ENCODE peak calls at places on chromosomes 3 and 15, in ten cellular contexts. R is iris pigment epithelial cell; W is NCI-H69; Z is GM10248; O is naive thymus-derived CD4-positive, alpha-beta T cell; M is heart left ventricle; H is activated CD8-positive, alpha-beta memory T cell treated with anti-CD3 and anti-CD28 coated beads for 4 hours; I is lung microvascular endothelial cell; Y is A549; A is stimulated activated naive CD8-positive, alpha-beta T cell treated with anti-CD3 and anti-CD28 coated beads, Interleukin-15, amount 100 ng/mL, for 72 hours. F is an unnamed sample.

GRCh38 chr3:160226026-160226739 is 961 bp downstream of the C3orf80 start:
- DNase-seq in Z (peak; percentile 40), I (no peak), Y (peak; percentile 12), O (no peak), H (no peak), R (no peak), W (peak; percentile 65), M (no peak), A (peak; percentile 5), F (peak; percentile 32)

GRCh38 chr15:65087873-65088642 is 11.5 kb downstream of the KBTBD13 start:
- DNase-seq in Z (no peak), R (no peak), A (no peak), I (no peak), Y (no peak), O (no peak), H (no peak), M (peak; percentile 89), W (no peak), F (no peak)

GRCh38 chr3:153284282-153284938 is 122.4 kb downstream of the RAP2B start:
- DNase-seq in A (peak; percentile 32), I (peak; percentile 89), M (peak; percentile 48), R (peak; percentile 95), W (peak; percentile 55), Z (peak; percentile 18), O (peak; percentile 20), Y (peak; percentile 86), H (no peak), F (no peak)

GRCh38 chr3:5606884-5607472 is 419.5 kb downstream of the EDEM1 start:
- DNase-seq in Y (no peak), M (no peak), R (no peak), I (no peak), H (no peak), Z (no peak), O (no peak), W (no peak), A (no peak), F (no peak)

GRCh38 chr15:57327985-57328471 is 48.3 kb upstream of the CGNL1 start:
- DNase-seq in M (no peak), I (no peak), Y (no peak), A (no peak), O (no peak), W (no peak), Z (no peak), H (no peak), R (peak; percentile 97), F (no peak)

GRCh38 chr15:56794923-56795329 is 61.6 kb upstream of the ZNF280D start:
- DNase-seq in M (no peak), Z (no peak), I (no peak), H (no peak), A (no peak), W (no peak), R (no peak), Y (no peak), O (no peak), F (no peak)

GRCh38 chr15:52559583-52559982 is 9.2 kb downstream of the ARPP19 start:
- DNase-seq in Y (no peak), H (no peak), Z (no peak), I (no peak), R (peak; percentile 66), O (no peak), W (no peak), A (no peak), M (no peak), F (no peak)

GRCh38 chr3:35648347-35648746 is 9.0 kb downstream of the ARPP21 start:
- DNase-seq in I (no peak), H (no peak), R (peak; percentile 15), M (no peak), Z (no peak), Y (peak; percentile 10), W (no peak), O (no peak), A (no peak), F (no peak)

GRCh38 chr3:11074441-11074840 is 79.9 kb upstream of the HRH1 start:
- DNase-seq in O (no peak), A (no peak), I (no peak), Y (no peak), M (no peak), R (no peak), H (no peak), W (no peak), Z (no peak), F (no peak)

GRCh38 chr3:13419356-13420050 is 619 bp downstream of the NUP210 start:
- DNase-seq in I (peak; percentile 42), Z (peak; percentile 69), A (no peak), W (peak; percentile 48), M (peak; percentile 45), R (peak; percentile 4), Y (peak; percentile 48), O (peak; percentile 59), H (no peak), F (peak; percentile 83)

GRCh38 chr3:111949712-111950111 is 29.1 kb upstream of the ABHD10 start:
- DNase-seq in I (no peak), M (no peak), A (no peak), R (no peak), Y (no peak), W (no peak), H (no peak), O (no peak), Z (no peak), F (no peak)

GRCh38 chr3:148101061-148101460 is 596.6 kb upstream of the AGTR1 start:
- DNase-seq in I (no peak), O (no peak), H (no peak), Y (no peak), Z (no peak), R (peak; percentile 34), W (no peak), A (no peak), M (no peak), F (no peak)

GRCh38 chr3:111159391-111159790 is 87.8 kb downstream of the NECTIN3 start:
- DNase-seq in W (no peak), I (peak; percentile 5), Y (no peak), Z (no peak), R (peak; percentile 79), A (no peak), O (no peak), H (no peak), M (no peak), F (no peak)

GRCh38 chr3:58008140-58009025 is at the start of gene FLNB:
- DNase-seq in Z (peak; percentile 98), A (peak; percentile 82), R (peak; percentile 62), O (peak; percentile 74), I (peak; percentile 85), W (peak; percentile 81), H (peak; percentile 44), M (peak; percentile 67), Y (peak; percentile 79), F (peak; percentile 48)

GRCh38 chr3:162166543-162166942 is 669.9 kb downstream of the OTOL1 start:
- DNase-seq in O (no peak), M (no peak), A (no peak), I (no peak), Y (no peak), R (peak; percentile 59), H (no peak), W (no peak), Z (no peak), F (no peak)

GRCh38 chr3:143731776-143732175 is 116.5 kb downstream of the SLC9A9 start:
- DNase-seq in O (no peak), H (no peak), R (no peak), W (peak; percentile 66), A (no peak), Y (no peak), I (no peak), M (no peak), Z (no peak), F (no peak)

GRCh38 chr3:115704661-115705338 is 81.5 kb downstream of the GAP43 start:
- DNase-seq in A (no peak), O (no peak), Z (no peak), H (no peak), Y (no peak), M (no peak), W (peak; percentile 0), I (no peak), R (no peak), F (no peak)

GRCh38 chr3:2212211-2212610 is 113.5 kb downstream of the CNTN4 start:
- DNase-seq in O (no peak), Y (no peak), H (no peak), R (no peak), Z (no peak), I (no peak), W (no peak), A (no peak), M (no peak), F (no peak)

GRCh38 chr3:185264849-185265553 is 11.2 kb upstream of the EHHADH start:
- DNase-seq in H (no peak), A (no peak), Y (no peak), W (peak; percentile 7), O (no peak), I (no peak), M (no peak), R (no peak), Z (no peak), F (no peak)

GRCh38 chr15:41564286-41564959 is 5.4 kb downstream of the TYRO3 start:
- DNase-seq in R (no peak), W (peak; percentile 90), Y (no peak), M (no peak), I (no peak), A (no peak), H (no peak), O (no peak), Z (no peak), F (peak; percentile 41)

F was measured in HuH-7.5.